ENCODE peak calls at places on chromosomes 4 and X, in nine cellular contexts. P, K, F, X, L, M, A, O and C are unnamed samples.
A peak's percentile ranks its signal among the peaks of the same experiment; 100 is the strongest.

GRCh38 chrX:148422531-148422930 is 77.9 kb upstream of the AFF2 start:
- DNase-seq in P (no peak), K (no peak), F (no peak), X (no peak), L (no peak), M (no peak), A (no peak), O (no peak), C (no peak)

GRCh38 chr4:122309988-122310626 is 68.7 kb upstream of the ADAD1 start:
- DNase-seq in P (no peak), K (no peak), F (peak; percentile 26), X (no peak), L (peak; percentile 58), M (no peak), A (no peak), O (peak; percentile 19), C (no peak)

GRCh38 chr4:8200302-8200975 is 1.3 kb downstream of the SH3TC1 start:
- DNase-seq in P (no peak), K (peak; percentile 71), F (no peak), X (no peak), L (no peak), M (no peak), A (peak; percentile 84), O (no peak), C (no peak)

GRCh38 chr4:75248770-75249467 is 265.3 kb downstream of the RCHY1 start:
- DNase-seq in P (no peak), K (no peak), F (peak; percentile 10), X (no peak), L (peak; percentile 4), M (no peak), A (no peak), O (no peak), C (peak; percentile 6)

GRCh38 chr4:80610845-80611244 is 275.3 kb downstream of the CFAP299 start:
- DNase-seq in P (no peak), K (peak; percentile 7), F (no peak), X (no peak), L (no peak), M (no peak), A (peak; percentile 49), O (peak; percentile 9), C (peak; percentile 4)

GRCh38 chr4:186168750-186169149 is 22.6 kb upstream of the CYP4V2 start:
- DNase-seq in P (no peak), K (no peak), F (no peak), X (no peak), L (no peak), M (no peak), A (no peak), O (no peak), C (no peak)

GRCh38 chr4:146648384-146648783 is 9.7 kb downstream of the POU4F2 start:
- DNase-seq in P (no peak), K (no peak), F (peak; percentile 51), X (no peak), L (no peak), M (no peak), A (no peak), O (no peak), C (no peak)

GRCh38 chr4:122636697-122637096 is 15.8 kb upstream of the IL21 start:
- DNase-seq in P (no peak), K (no peak), F (no peak), X (no peak), L (no peak), M (peak; percentile 10), A (peak; percentile 11), O (no peak), C (no peak)

GRCh38 chr4:72330381-72330780 is 238.6 kb downstream of the ADAMTS3 start:
- DNase-seq in P (no peak), K (no peak), F (no peak), X (no peak), L (no peak), M (no peak), A (no peak), O (no peak), C (no peak)

GRCh38 chr4:106497271-106497670 is 128.7 kb upstream of the GIMD1 start:
- DNase-seq in P (no peak), K (peak; percentile 15), F (no peak), X (no peak), L (no peak), M (no peak), A (no peak), O (peak; percentile 33), C (no peak)

GRCh38 chr4:108270466-108271450 is 102.0 kb upstream of the LEF1 start:
- DNase-seq in P (no peak), K (peak; percentile 91), F (no peak), X (no peak), L (peak; percentile 42), M (no peak), A (no peak), O (no peak), C (no peak)

GRCh38 chr4:110480031-110480549 is 4.1 kb downstream of the ENPEP start:
- DNase-seq in P (no peak), K (peak; percentile 80), F (peak; percentile 72), X (no peak), L (peak; percentile 86), M (no peak), A (no peak), O (peak; percentile 70), C (no peak)

GRCh38 chrX:50905334-50905733 is 5.2 kb upstream of the BMP15 start:
- DNase-seq in P (no peak), K (no peak), F (peak; percentile 4), X (no peak), L (peak; percentile 19), M (no peak), A (no peak), O (no peak), C (peak; percentile 46)

GRCh38 chr4:24799544-24800272 is 4.3 kb downstream of the SOD3 start:
- DNase-seq in P (no peak), K (no peak), F (peak; percentile 8), X (no peak), L (no peak), M (no peak), A (no peak), O (no peak), C (no peak)

GRCh38 chr4:182893490-182893889 is 23.7 kb downstream of the DCTD start:
- DNase-seq in P (no peak), K (no peak), F (no peak), X (no peak), L (no peak), M (no peak), A (no peak), O (no peak), C (no peak)

GRCh38 chr4:7491915-7492314 is 57.2 kb upstream of the PSAPL1 start:
- DNase-seq in P (no peak), K (no peak), F (no peak), X (no peak), L (no peak), M (no peak), A (no peak), O (no peak), C (no peak)

GRCh38 chrX:150763810-150764209 is 70.6 kb downstream of the MTMR1 start:
- DNase-seq in P (no peak), K (no peak), F (peak; percentile 24), X (no peak), L (no peak), M (no peak), A (no peak), O (no peak), C (no peak)

GRCh38 chrX:150715180-150715579 is 22.0 kb downstream of the MTMR1 start:
- DNase-seq in P (no peak), K (no peak), F (no peak), X (no peak), L (no peak), M (no peak), A (no peak), O (no peak), C (no peak)

GRCh38 chrX:147476008-147476407 is 435.7 kb upstream of the FMR1 start:
- DNase-seq in P (no peak), K (peak; percentile 3), F (peak; percentile 31), X (peak; percentile 28), L (peak; percentile 19), M (no peak), A (no peak), O (peak; percentile 8), C (peak; percentile 8)

GRCh38 chr4:2732526-2732925 is 23.6 kb downstream of the TNIP2 start:
- DNase-seq in P (no peak), K (no peak), F (no peak), X (no peak), L (no peak), M (no peak), A (no peak), O (no peak), C (no peak)

GRCh38 chr4:74331944-74332343 is 23.7 kb downstream of the EPGN start:
- DNase-seq in P (no peak), K (no peak), F (no peak), X (no peak), L (no peak), M (no peak), A (no peak), O (no peak), C (no peak)

GRCh38 chr4:160319221-160319867 is 1216.5 kb downstream of the RAPGEF2 start:
- DNase-seq in P (no peak), K (peak; percentile 37), F (peak; percentile 92), X (no peak), L (no peak), M (no peak), A (no peak), O (no peak), C (peak; percentile 27)

GRCh38 chrX:131477498-131477897 is 66.4 kb upstream of the OR13H1 start:
- DNase-seq in P (no peak), K (no peak), F (peak; percentile 25), X (peak; percentile 0), L (no peak), M (no peak), A (no peak), O (no peak), C (no peak)

GRCh38 chrX:142898164-142898563 is 127.6 kb upstream of the SPANXN4 start:
- DNase-seq in P (no peak), K (no peak), F (no peak), X (no peak), L (no peak), M (no peak), A (no peak), O (no peak), C (no peak)

GRCh38 chr4:169239236-169239905 is 31.4 kb downstream of the SH3RF1 start:
- DNase-seq in P (no peak), K (no peak), F (no peak), X (no peak), L (no peak), M (no peak), A (no peak), O (no peak), C (no peak)

GRCh38 chr4:149709640-149710039 is 106.0 kb downstream of the IQCM start:
- DNase-seq in P (no peak), K (peak; percentile 36), F (no peak), X (no peak), L (no peak), M (no peak), A (no peak), O (no peak), C (no peak)

GRCh38 chrX:68273887-68274286 is 159.4 kb downstream of the OPHN1 start:
- DNase-seq in P (no peak), K (peak; percentile 34), F (peak; percentile 74), X (no peak), L (no peak), M (no peak), A (no peak), O (no peak), C (no peak)

GRCh38 chr4:89486042-89486441 is 178.4 kb upstream of the GPRIN3 start:
- DNase-seq in P (no peak), K (peak; percentile 61), F (peak; percentile 21), X (no peak), L (peak; percentile 45), M (no peak), A (no peak), O (peak; percentile 60), C (no peak)

GRCh38 chr4:112348488-112349158 is 51.5 kb downstream of the ALPK1 start:
- DNase-seq in P (no peak), K (peak; percentile 68), F (peak; percentile 92), X (peak; percentile 43), L (peak; percentile 45), M (no peak), A (no peak), O (peak; percentile 79), C (no peak)

GRCh38 chr4:3047464-3048286 is 26.7 kb downstream of the HTT-AS start:
- DNase-seq in P (peak; percentile 46), K (peak; percentile 36), F (peak; percentile 84), X (peak; percentile 24), L (peak; percentile 63), M (peak; percentile 21), A (peak; percentile 42), O (peak; percentile 45), C (peak; percentile 68)

GRCh38 chrX:96837808-96838207 is 45.9 kb upstream of the RPA4 start:
- DNase-seq in P (no peak), K (peak; percentile 38), F (peak; percentile 46), X (no peak), L (no peak), M (no peak), A (no peak), O (peak; percentile 11), C (peak; percentile 19)